ENCODE peak calls at places on chromosomes 6 and 20, in ten cellular contexts. One of them, this sample, is unnamed.

GRCh38 chr6:27479319-27480182 is 6.6 kb upstream of the ZNF184 start:
- DNase-seq in natural killer cell: peak
- DNase-seq in left lung: peak
- DNase-seq in A549: peak
- DNase-seq in omental fat pad: peak
- DNase-seq in cardiac fibroblast: peak
- DNase-seq in WERI-Rb-1: peak
- DNase-seq in fibroblast of lung: peak
- DNase-seq in fibroblast of the aortic adventitia: peak
- DNase-seq in heart left ventricle: peak
- DNase-seq in this sample: no peak

GRCh38 chr6:34528996-34529664 is 27.0 kb downstream of the SPDEF start:
- DNase-seq in WERI-Rb-1: no peak
- DNase-seq in cardiac fibroblast: no peak
- DNase-seq in natural killer cell: no peak
- DNase-seq in left lung: no peak
- DNase-seq in A549: no peak
- DNase-seq in fibroblast of lung: no peak
- DNase-seq in omental fat pad: no peak
- DNase-seq in fibroblast of the aortic adventitia: no peak
- DNase-seq in heart left ventricle: no peak
- DNase-seq in this sample: no peak

GRCh38 chr6:155317186-155317585 is 2.9 kb upstream of the TFB1M start:
- DNase-seq in A549: no peak
- DNase-seq in fibroblast of lung: no peak
- DNase-seq in fibroblast of the aortic adventitia: peak
- DNase-seq in heart left ventricle: no peak
- DNase-seq in left lung: no peak
- DNase-seq in WERI-Rb-1: no peak
- DNase-seq in omental fat pad: no peak
- DNase-seq in natural killer cell: no peak
- DNase-seq in cardiac fibroblast: peak
- DNase-seq in this sample: no peak

GRCh38 chr6:91761621-91762020 is 1174.7 kb upstream of the MAP3K7 start:
- DNase-seq in fibroblast of lung: no peak
- DNase-seq in natural killer cell: no peak
- DNase-seq in WERI-Rb-1: no peak
- DNase-seq in left lung: no peak
- DNase-seq in omental fat pad: no peak
- DNase-seq in heart left ventricle: no peak
- DNase-seq in cardiac fibroblast: no peak
- DNase-seq in A549: no peak
- DNase-seq in fibroblast of the aortic adventitia: no peak
- DNase-seq in this sample: no peak

GRCh38 chr6:5729813-5730212 is 276.9 kb downstream of the NRN1 start:
- DNase-seq in natural killer cell: no peak
- DNase-seq in cardiac fibroblast: no peak
- DNase-seq in A549: no peak
- DNase-seq in WERI-Rb-1: peak
- DNase-seq in omental fat pad: no peak
- DNase-seq in left lung: no peak
- DNase-seq in heart left ventricle: no peak
- DNase-seq in fibroblast of lung: no peak
- DNase-seq in fibroblast of the aortic adventitia: no peak
- DNase-seq in this sample: no peak

GRCh38 chr6:3318821-3319540 is 60.2 kb downstream of the PSMG4 start:
- DNase-seq in fibroblast of the aortic adventitia: no peak
- DNase-seq in cardiac fibroblast: no peak
- DNase-seq in fibroblast of lung: no peak
- DNase-seq in left lung: no peak
- DNase-seq in WERI-Rb-1: peak
- DNase-seq in heart left ventricle: no peak
- DNase-seq in omental fat pad: no peak
- DNase-seq in natural killer cell: no peak
- DNase-seq in A549: no peak
- DNase-seq in this sample: no peak

GRCh38 chr20:58010666-58011065 is 217.8 kb downstream of the ANKRD60 start:
- DNase-seq in fibroblast of the aortic adventitia: no peak
- DNase-seq in A549: no peak
- DNase-seq in heart left ventricle: peak
- DNase-seq in cardiac fibroblast: no peak
- DNase-seq in natural killer cell: no peak
- DNase-seq in omental fat pad: no peak
- DNase-seq in left lung: no peak
- DNase-seq in WERI-Rb-1: no peak
- DNase-seq in fibroblast of lung: no peak
- DNase-seq in this sample: no peak

GRCh38 chr6:84926171-84926570 is 161.8 kb upstream of the TBX18 start:
- DNase-seq in A549: no peak
- DNase-seq in cardiac fibroblast: peak
- DNase-seq in fibroblast of the aortic adventitia: no peak
- DNase-seq in omental fat pad: no peak
- DNase-seq in WERI-Rb-1: no peak
- DNase-seq in natural killer cell: no peak
- DNase-seq in heart left ventricle: no peak
- DNase-seq in left lung: no peak
- DNase-seq in fibroblast of lung: no peak
- DNase-seq in this sample: no peak

DNA sequence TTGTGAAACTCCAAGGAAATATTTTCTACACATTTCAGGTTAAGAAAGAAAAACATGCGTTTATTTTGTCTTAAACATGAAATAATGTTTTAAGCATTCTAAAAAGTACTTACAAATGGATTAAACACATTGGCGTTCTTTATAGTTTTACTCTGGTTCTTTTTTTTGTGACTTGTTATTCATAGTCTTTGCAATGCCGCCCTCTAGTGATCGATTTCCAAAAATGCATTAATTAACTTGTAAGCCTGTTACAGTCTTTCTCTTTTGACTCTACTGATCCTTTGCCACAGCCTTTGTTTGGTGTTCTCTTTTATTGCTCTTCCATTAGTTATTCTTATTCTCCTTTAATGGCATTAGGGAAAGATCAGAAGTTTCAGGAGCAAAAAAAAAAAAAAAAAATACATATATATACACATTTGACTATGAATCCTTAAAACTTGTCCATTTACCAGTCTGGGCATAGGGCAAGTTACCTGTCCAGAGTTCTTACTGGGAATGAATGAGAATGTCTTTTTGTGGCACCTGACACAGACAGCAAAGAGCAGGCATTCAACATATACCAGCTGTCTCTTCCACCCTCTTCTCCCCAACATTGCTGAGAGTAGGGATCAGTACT is 59.9 kb downstream of the MACROD2 start:
- DNase-seq in natural killer cell: no peak
- DNase-seq in WERI-Rb-1: no peak
- DNase-seq in cardiac fibroblast: peak
- DNase-seq in left lung: no peak
- DNase-seq in heart left ventricle: no peak
- DNase-seq in fibroblast of the aortic adventitia: peak
- DNase-seq in fibroblast of lung: peak
- DNase-seq in A549: peak
- DNase-seq in omental fat pad: no peak
- DNase-seq in this sample: no peak
- TF ChIP-seq CTCF in natural killer cell: peak
- TF ChIP-seq CTCF in WERI-Rb-1: peak
- TF ChIP-seq CTCF in cardiac fibroblast: peak
- TF ChIP-seq CTCF in left lung: peak
- TF ChIP-seq CTCF in heart left ventricle: peak
- TF ChIP-seq CTCF in fibroblast of the aortic adventitia: peak
- TF ChIP-seq CTCF in fibroblast of lung: peak
- TF ChIP-seq CTCF in A549: peak
- TF ChIP-seq CTCF in omental fat pad: no peak
- TF ChIP-seq CTCF in this sample: peak

GRCh38 chr6:37432590-37432915 is 468 bp upstream of the CMTR1 start:
- DNase-seq in A549: no peak
- DNase-seq in cardiac fibroblast: no peak
- DNase-seq in WERI-Rb-1: no peak
- DNase-seq in fibroblast of lung: no peak
- DNase-seq in omental fat pad: no peak
- DNase-seq in fibroblast of the aortic adventitia: no peak
- DNase-seq in natural killer cell: no peak
- DNase-seq in left lung: no peak
- DNase-seq in heart left ventricle: no peak
- DNase-seq in this sample: no peak

GRCh38 chr6:37435373-37435772 is 2.4 kb downstream of the CMTR1 start:
- DNase-seq in cardiac fibroblast: no peak
- DNase-seq in omental fat pad: no peak
- DNase-seq in WERI-Rb-1: no peak
- DNase-seq in fibroblast of the aortic adventitia: no peak
- DNase-seq in natural killer cell: no peak
- DNase-seq in fibroblast of lung: no peak
- DNase-seq in left lung: no peak
- DNase-seq in heart left ventricle: no peak
- DNase-seq in A549: no peak
- DNase-seq in this sample: no peak

GRCh38 chr6:37435816-37436215 is 2.8 kb downstream of the CMTR1 start:
- DNase-seq in fibroblast of the aortic adventitia: no peak
- DNase-seq in omental fat pad: no peak
- DNase-seq in fibroblast of lung: no peak
- DNase-seq in A549: no peak
- DNase-seq in heart left ventricle: no peak
- DNase-seq in WERI-Rb-1: peak
- DNase-seq in left lung: no peak
- DNase-seq in cardiac fibroblast: peak
- DNase-seq in natural killer cell: no peak
- DNase-seq in this sample: no peak

GRCh38 chr6:37433657-37434271 is 743 bp downstream of the CMTR1 start:
- DNase-seq in natural killer cell: no peak
- DNase-seq in left lung: peak
- DNase-seq in fibroblast of lung: peak
- DNase-seq in cardiac fibroblast: peak
- DNase-seq in WERI-Rb-1: peak
- DNase-seq in A549: no peak
- DNase-seq in fibroblast of the aortic adventitia: peak
- DNase-seq in heart left ventricle: no peak
- DNase-seq in omental fat pad: no peak
- DNase-seq in this sample: no peak

DNA sequence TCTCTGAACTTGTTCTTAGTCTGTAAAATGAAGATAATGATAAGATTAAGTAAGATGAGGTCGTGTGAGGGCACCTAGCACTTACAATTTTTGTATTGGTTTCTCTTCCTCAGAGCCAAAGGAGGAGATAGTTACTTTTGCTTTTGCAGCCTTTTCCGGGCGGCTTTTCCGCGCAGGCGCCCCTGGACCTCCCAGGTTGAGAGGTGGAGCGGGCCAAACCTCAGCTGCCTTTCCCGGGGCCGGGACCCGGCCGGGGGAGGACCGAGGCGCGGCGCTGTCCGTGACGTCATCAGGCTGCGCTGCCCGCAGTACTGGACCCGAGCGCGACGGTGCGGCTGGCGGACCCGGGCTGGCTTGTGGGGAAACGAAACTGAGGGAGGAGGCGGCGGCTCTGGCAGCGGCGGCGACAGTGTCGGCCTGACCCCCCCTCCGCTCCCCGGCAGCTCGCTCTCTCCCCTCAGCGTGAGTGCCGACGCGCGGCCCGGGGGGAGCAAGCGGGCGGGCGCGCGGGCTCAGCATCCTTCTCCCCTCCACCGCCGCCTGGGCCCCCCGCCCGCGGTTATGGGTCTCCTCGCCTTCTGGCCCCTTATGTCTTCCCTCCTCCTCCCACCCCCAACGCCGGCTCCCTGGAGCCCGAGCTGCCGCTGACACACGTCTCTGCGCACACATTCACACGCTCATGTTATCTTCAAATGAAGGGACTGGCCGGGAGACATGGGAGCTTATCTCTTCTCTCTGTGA is at the start of gene CMTR1:
- DNase-seq in omental fat pad: peak
- DNase-seq in heart left ventricle: peak
- DNase-seq in WERI-Rb-1: peak
- DNase-seq in A549: peak
- DNase-seq in fibroblast of lung: peak
- DNase-seq in left lung: peak
- DNase-seq in natural killer cell: peak
- DNase-seq in fibroblast of the aortic adventitia: peak
- DNase-seq in cardiac fibroblast: peak
- DNase-seq in this sample: peak
- TF ChIP-seq CTCF in omental fat pad: no peak
- TF ChIP-seq CTCF in heart left ventricle: no peak
- TF ChIP-seq CTCF in WERI-Rb-1: no peak
- TF ChIP-seq CTCF in A549: no peak
- TF ChIP-seq CTCF in fibroblast of lung: no peak
- TF ChIP-seq CTCF in left lung: no peak
- TF ChIP-seq CTCF in natural killer cell: no peak
- TF ChIP-seq CTCF in fibroblast of the aortic adventitia: no peak
- TF ChIP-seq CTCF in cardiac fibroblast: no peak
- TF ChIP-seq CTCF in this sample: no peak

GRCh38 chr6:97459986-97460385 is 177.0 kb upstream of the MMS22L start:
- DNase-seq in natural killer cell: no peak
- DNase-seq in heart left ventricle: no peak
- DNase-seq in fibroblast of lung: peak
- DNase-seq in fibroblast of the aortic adventitia: no peak
- DNase-seq in cardiac fibroblast: peak
- DNase-seq in A549: no peak
- DNase-seq in WERI-Rb-1: no peak
- DNase-seq in left lung: no peak
- DNase-seq in omental fat pad: no peak
- DNase-seq in this sample: no peak

GRCh38 chr6:97459535-97459934 is 176.5 kb upstream of the MMS22L start:
- DNase-seq in heart left ventricle: no peak
- DNase-seq in fibroblast of lung: no peak
- DNase-seq in omental fat pad: no peak
- DNase-seq in cardiac fibroblast: no peak
- DNase-seq in left lung: no peak
- DNase-seq in natural killer cell: no peak
- DNase-seq in A549: no peak
- DNase-seq in WERI-Rb-1: no peak
- DNase-seq in fibroblast of the aortic adventitia: no peak
- DNase-seq in this sample: no peak

GRCh38 chr6:97460394-97460793 is 177.4 kb upstream of the MMS22L start:
- DNase-seq in cardiac fibroblast: no peak
- DNase-seq in WERI-Rb-1: no peak
- DNase-seq in natural killer cell: no peak
- DNase-seq in fibroblast of lung: peak
- DNase-seq in heart left ventricle: no peak
- DNase-seq in left lung: no peak
- DNase-seq in omental fat pad: no peak
- DNase-seq in fibroblast of the aortic adventitia: no peak
- DNase-seq in A549: no peak
- DNase-seq in this sample: no peak

GRCh38 chr6:97462031-97462430 is 179.0 kb upstream of the MMS22L start:
- DNase-seq in fibroblast of the aortic adventitia: peak
- DNase-seq in left lung: no peak
- DNase-seq in heart left ventricle: no peak
- DNase-seq in omental fat pad: no peak
- DNase-seq in A549: no peak
- DNase-seq in cardiac fibroblast: peak
- DNase-seq in fibroblast of lung: peak
- DNase-seq in natural killer cell: no peak
- DNase-seq in WERI-Rb-1: no peak
- DNase-seq in this sample: no peak

GRCh38 chr6:97456070-97456469 is 173.1 kb upstream of the MMS22L start:
- DNase-seq in natural killer cell: no peak
- DNase-seq in left lung: no peak
- DNase-seq in fibroblast of the aortic adventitia: no peak
- DNase-seq in WERI-Rb-1: peak
- DNase-seq in fibroblast of lung: no peak
- DNase-seq in heart left ventricle: no peak
- DNase-seq in A549: no peak
- DNase-seq in omental fat pad: no peak
- DNase-seq in cardiac fibroblast: no peak
- DNase-seq in this sample: no peak
- TF ChIP-seq CTCF in natural killer cell: no peak
- TF ChIP-seq CTCF in left lung: no peak
- TF ChIP-seq CTCF in fibroblast of the aortic adventitia: no peak
- TF ChIP-seq CTCF in WERI-Rb-1: peak
- TF ChIP-seq CTCF in fibroblast of lung: no peak
- TF ChIP-seq CTCF in heart left ventricle: no peak
- TF ChIP-seq CTCF in A549: no peak
- TF ChIP-seq CTCF in omental fat pad: no peak
- TF ChIP-seq CTCF in cardiac fibroblast: no peak
- TF ChIP-seq CTCF in this sample: no peak

GRCh38 chr20:44233436-44234016 is 13.6 kb upstream of the GDAP1L1 start:
- DNase-seq in A549: no peak
- DNase-seq in WERI-Rb-1: no peak
- DNase-seq in natural killer cell: no peak
- DNase-seq in left lung: no peak
- DNase-seq in fibroblast of the aortic adventitia: no peak
- DNase-seq in fibroblast of lung: no peak
- DNase-seq in cardiac fibroblast: no peak
- DNase-seq in omental fat pad: no peak
- DNase-seq in heart left ventricle: no peak
- DNase-seq in this sample: no peak

GRCh38 chr20:44231193-44231592 is 15.9 kb upstream of the GDAP1L1 start:
- DNase-seq in omental fat pad: no peak
- DNase-seq in natural killer cell: no peak
- DNase-seq in left lung: no peak
- DNase-seq in fibroblast of the aortic adventitia: no peak
- DNase-seq in cardiac fibroblast: no peak
- DNase-seq in fibroblast of lung: no peak
- DNase-seq in heart left ventricle: no peak
- DNase-seq in WERI-Rb-1: no peak
- DNase-seq in A549: no peak
- DNase-seq in this sample: no peak

GRCh38 chr20:44231713-44232468 is 15.2 kb upstream of the GDAP1L1 start:
- DNase-seq in left lung: no peak
- DNase-seq in heart left ventricle: no peak
- DNase-seq in omental fat pad: no peak
- DNase-seq in cardiac fibroblast: no peak
- DNase-seq in fibroblast of lung: no peak
- DNase-seq in fibroblast of the aortic adventitia: no peak
- DNase-seq in A549: no peak
- DNase-seq in WERI-Rb-1: peak
- DNase-seq in natural killer cell: no peak
- DNase-seq in this sample: no peak

GRCh38 chr20:44224651-44225050 is 14.1 kb upstream of the OSER1 start:
- DNase-seq in fibroblast of lung: no peak
- DNase-seq in fibroblast of the aortic adventitia: no peak
- DNase-seq in left lung: no peak
- DNase-seq in natural killer cell: no peak
- DNase-seq in cardiac fibroblast: no peak
- DNase-seq in WERI-Rb-1: no peak
- DNase-seq in omental fat pad: no peak
- DNase-seq in A549: no peak
- DNase-seq in heart left ventricle: no peak
- DNase-seq in this sample: no peak

GRCh38 chr20:44228465-44229258 is 18.1 kb upstream of the OSER1 start:
- DNase-seq in cardiac fibroblast: no peak
- DNase-seq in left lung: no peak
- DNase-seq in fibroblast of the aortic adventitia: no peak
- DNase-seq in natural killer cell: no peak
- DNase-seq in A549: no peak
- DNase-seq in WERI-Rb-1: no peak
- DNase-seq in omental fat pad: no peak
- DNase-seq in fibroblast of lung: no peak
- DNase-seq in heart left ventricle: no peak
- DNase-seq in this sample: no peak
- TF ChIP-seq CTCF in cardiac fibroblast: no peak
- TF ChIP-seq CTCF in left lung: no peak
- TF ChIP-seq CTCF in fibroblast of the aortic adventitia: no peak
- TF ChIP-seq CTCF in natural killer cell: no peak
- TF ChIP-seq CTCF in A549: no peak
- TF ChIP-seq CTCF in WERI-Rb-1: no peak
- TF ChIP-seq CTCF in omental fat pad: no peak
- TF ChIP-seq CTCF in fibroblast of lung: no peak
- TF ChIP-seq CTCF in heart left ventricle: no peak
- TF ChIP-seq CTCF in this sample: no peak